ENCODE peak calls at places on chromosomes 2 and 18, in five cellular contexts. Q is HCT116, I is WERI-Rb-1, V is heart left ventricle, N is left lung. K is an unnamed sample.

GRCh38 chr2:151828890-151829324 is 686 bp upstream of the ARL5A start:
- DNase-seq in Q (no peak), I (no peak), V (no peak), N (no peak), K (no peak)

GRCh38 chr2:151795646-151796240 is 32.5 kb downstream of the ARL5A start:
- DNase-seq in Q (no peak), I (no peak), V (no peak), N (no peak), K (no peak)

GRCh38 chr18:3449702-3450357 is at the start of gene TGIF1:
- DNase-seq in Q (peak), I (peak), V (peak), N (peak), K (no peak)

GRCh38 chr18:3177902-3178687 is 41.7 kb downstream of the MYOM1 start:
- DNase-seq in Q (no peak), I (no peak), V (peak), N (no peak), K (peak)

GRCh38 chr18:70058916-70059315 is 111.2 kb upstream of the CD226 start:
- DNase-seq in Q (no peak), I (no peak), V (no peak), N (no peak), K (peak)

GRCh38 chr2:226151157-226151556 is 648.5 kb downstream of the IRS1 start:
- DNase-seq in Q (no peak), I (no peak), V (no peak), N (no peak), K (no peak)

GRCh38 chr18:13120967-13121586 is 97.5 kb upstream of the LDLRAD4 start:
- DNase-seq in Q (no peak), I (no peak), V (no peak), N (no peak), K (no peak)

GRCh38 chr2:67259581-67260347 is 137.4 kb upstream of the ETAA1 start:
- DNase-seq in Q (no peak), I (no peak), V (peak), N (no peak), K (no peak)

GRCh38 chr2:224562831-224563230 is 22.3 kb downstream of the CUL3 start:
- DNase-seq in Q (no peak), I (no peak), V (no peak), N (no peak), K (no peak)

DNA sequence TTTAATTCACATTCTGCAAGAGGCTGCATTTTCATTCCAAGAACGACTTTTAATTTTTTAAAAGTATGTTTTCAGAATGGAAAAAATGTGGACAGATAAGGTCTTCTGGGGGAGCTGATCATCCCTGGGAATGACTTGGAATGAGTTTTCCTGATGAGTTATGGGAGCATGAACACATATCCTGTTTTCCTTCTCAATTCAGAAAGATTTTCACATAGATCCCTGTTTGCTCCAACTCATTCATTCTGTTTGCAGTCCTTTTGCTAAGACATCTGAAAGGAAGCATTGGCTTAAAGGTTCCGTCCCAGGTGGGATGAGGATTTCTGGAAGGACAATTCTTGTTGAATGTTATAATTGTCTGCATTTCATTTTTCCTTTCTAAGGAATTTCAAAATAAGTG is 281.6 kb upstream of the TCF4 start:
- DNase-seq in Q (no peak), I (no peak), V (no peak), N (no peak), K (no peak)
- H3K4me3 ChIP-seq in Q (no peak), I (no peak), V (no peak), N (no peak), K (no peak)

GRCh38 chr2:146821836-146822316 is 1023.0 kb upstream of the ACVR2A start:
- DNase-seq in Q (no peak), I (no peak), V (no peak), N (no peak), K (no peak)
- TF ChIP-seq CTCF in Q (no peak), I (no peak), V (no peak), N (no peak), K (no peak)

DNA sequence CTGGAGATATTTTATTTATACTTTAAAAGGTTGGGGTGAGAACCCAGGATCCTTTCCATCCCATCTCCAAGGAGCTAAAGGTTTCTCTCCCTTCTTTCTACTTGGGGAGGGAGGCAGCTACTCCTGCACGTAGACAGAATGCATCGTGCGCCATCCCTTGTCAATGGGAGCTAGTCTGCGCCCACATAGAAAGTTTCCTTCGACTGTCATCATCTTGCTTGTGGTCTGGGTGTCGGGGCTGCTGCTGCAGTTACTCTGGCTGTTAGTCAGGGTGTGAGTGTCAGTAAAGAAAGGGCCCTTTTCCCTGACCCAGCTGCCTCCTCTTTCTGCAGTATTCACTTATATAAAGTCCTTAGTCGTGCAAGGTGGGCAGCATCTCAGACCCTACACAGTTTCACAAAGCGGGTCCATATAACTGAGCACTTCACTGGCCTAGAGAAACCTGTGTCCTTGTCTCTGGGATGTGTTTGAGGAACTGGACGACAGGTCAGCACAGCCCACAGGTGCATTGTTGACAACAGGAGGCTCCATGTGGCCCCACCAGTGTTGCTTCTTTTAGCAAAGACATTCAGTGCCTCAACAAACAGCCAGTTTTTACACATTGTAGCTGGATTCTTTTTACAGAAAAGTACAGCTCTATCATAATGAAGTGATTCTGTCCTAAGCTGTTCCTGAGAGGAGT is 22.4 kb downstream of the NPAS2 start:
- DNase-seq in Q (no peak), I (no peak), V (no peak), N (no peak), K (no peak)
- H3K4me3 ChIP-seq in Q (no peak), I (no peak), V (no peak), N (no peak), K (no peak)

GRCh38 chr2:71190959-71191943 is 35.7 kb downstream of the PAIP2B start:
- DNase-seq in Q (peak), I (peak), V (no peak), N (no peak), K (no peak)
- TF ChIP-seq CTCF in Q (peak), I (peak), V (no peak), N (no peak), K (no peak)